ENCODE peak calls at places on chromosomes 13 and 19, in nine cellular contexts. L is PC-3, J is Peyer's patch, K is PC-9, P is heart left ventricle, M is tibial artery, D is neural progenitor cell, W is testis, H is lung. X is an unnamed sample. For H3K4me1 and H3K36me3, the result is how much of the 10 kb centered on the place peaks cover.

GRCh38 chr19:56866563-56866962 is 26.0 kb upstream of the PEG3 start:
- DNase-seq in L (no peak), J (no peak), K (no peak), P (no peak), M (no peak), D (no peak), W (no peak), H (no peak), X (no peak)

GRCh38 chr19:22622901-22623840 is 11.0 kb upstream of the ZNF492 start:
- DNase-seq in L (no peak), J (no peak), K (no peak), P (peak), M (no peak), D (no peak), W (peak), H (no peak), X (no peak)

GRCh38 chr13:99226493-99226892 is 25.8 kb downstream of the UBAC2 start:
- DNase-seq in L (no peak), J (no peak), K (no peak), P (no peak), M (no peak), D (no peak), W (no peak), H (no peak), X (no peak)

GRCh38 chr13:99382428-99383133 is 75.4 kb upstream of the GPR183 start:
- DNase-seq in L (no peak), J (peak), K (peak), P (no peak), M (no peak), D (no peak), W (no peak), H (no peak), X (no peak)

GRCh38 chr19:50233308-50233910 is 30.0 kb downstream of the MYH14 start:
- DNase-seq in L (no peak), J (no peak), K (no peak), P (no peak), M (no peak), D (no peak), W (no peak), H (no peak), X (no peak)

GRCh38 chr19:23345838-23346237 is 49.4 kb downstream of the ZNF91 start:
- DNase-seq in L (no peak), J (no peak), K (no peak), P (no peak), M (no peak), D (peak), W (no peak), H (no peak), X (no peak)

GRCh38 chr13:106566682-106567420 is 1.1 kb downstream of the ARGLU1 start:
- DNase-seq in L (peak), J (peak), K (peak), P (peak), M (peak), D (peak), W (peak), H (peak), X (peak)

GRCh38 chr19:3360494-3361383 is 5.6 kb upstream of the NFIC start:
- DNase-seq in L (peak), J (peak), K (no peak), P (peak), M (peak), D (peak), W (peak), H (no peak), X (no peak)

GRCh38 chr19:50964266-50964665 is 5.1 kb downstream of the KLK6 start:
- DNase-seq in L (no peak), J (no peak), K (no peak), P (no peak), M (no peak), D (no peak), W (no peak), H (no peak), X (no peak)

GRCh38 chr19:902446-903226 is 9.4 kb downstream of the RNU6-9 start:
- DNase-seq in L (no peak), J (no peak), K (no peak), P (no peak), M (no peak), D (no peak), W (no peak), H (no peak), X (no peak)

GRCh38 chr13:72144625-72145024 is 277.6 kb upstream of the DACH1 start:
- DNase-seq in L (peak), J (no peak), K (no peak), P (no peak), M (no peak), D (no peak), W (no peak), H (no peak), X (no peak)

GRCh38 chr19:6412111-6412999 is 12.3 kb downstream of the KHSRP start:
- DNase-seq in L (peak), J (no peak), K (peak), P (no peak), M (no peak), D (peak), W (peak), H (no peak), X (no peak)

GRCh38 chr13:69737129-69737935 is 370.3 kb upstream of the ATXN8OS start:
- DNase-seq in L (no peak), J (no peak), K (no peak), P (no peak), M (no peak), D (no peak), W (no peak), H (no peak), X (no peak)
- H3K4me1 ChIP-seq in L (under half), J (under half), K (under half), P (under half), M (under half), D (under half), W (under half), H (under half), X (under half)

GRCh38 chr19:2044709-2045500 is 6.1 kb downstream of the MKNK2 start:
- DNase-seq in L (no peak), J (no peak), K (no peak), P (no peak), M (no peak), D (no peak), W (no peak), H (no peak), X (no peak)

GRCh38 chr19:2047449-2048103 is 3.5 kb downstream of the MKNK2 start:
- DNase-seq in L (peak), J (no peak), K (peak), P (no peak), M (peak), D (peak), W (no peak), H (no peak), X (peak)

GRCh38 chr19:2047076-2047448 is 4.0 kb downstream of the MKNK2 start:
- DNase-seq in L (no peak), J (no peak), K (no peak), P (no peak), M (no peak), D (no peak), W (no peak), H (no peak), X (no peak)

GRCh38 chr19:2045501-2046045 is 5.5 kb downstream of the MKNK2 start:
- DNase-seq in L (no peak), J (no peak), K (no peak), P (peak), M (no peak), D (no peak), W (no peak), H (no peak), X (no peak)

DNA sequence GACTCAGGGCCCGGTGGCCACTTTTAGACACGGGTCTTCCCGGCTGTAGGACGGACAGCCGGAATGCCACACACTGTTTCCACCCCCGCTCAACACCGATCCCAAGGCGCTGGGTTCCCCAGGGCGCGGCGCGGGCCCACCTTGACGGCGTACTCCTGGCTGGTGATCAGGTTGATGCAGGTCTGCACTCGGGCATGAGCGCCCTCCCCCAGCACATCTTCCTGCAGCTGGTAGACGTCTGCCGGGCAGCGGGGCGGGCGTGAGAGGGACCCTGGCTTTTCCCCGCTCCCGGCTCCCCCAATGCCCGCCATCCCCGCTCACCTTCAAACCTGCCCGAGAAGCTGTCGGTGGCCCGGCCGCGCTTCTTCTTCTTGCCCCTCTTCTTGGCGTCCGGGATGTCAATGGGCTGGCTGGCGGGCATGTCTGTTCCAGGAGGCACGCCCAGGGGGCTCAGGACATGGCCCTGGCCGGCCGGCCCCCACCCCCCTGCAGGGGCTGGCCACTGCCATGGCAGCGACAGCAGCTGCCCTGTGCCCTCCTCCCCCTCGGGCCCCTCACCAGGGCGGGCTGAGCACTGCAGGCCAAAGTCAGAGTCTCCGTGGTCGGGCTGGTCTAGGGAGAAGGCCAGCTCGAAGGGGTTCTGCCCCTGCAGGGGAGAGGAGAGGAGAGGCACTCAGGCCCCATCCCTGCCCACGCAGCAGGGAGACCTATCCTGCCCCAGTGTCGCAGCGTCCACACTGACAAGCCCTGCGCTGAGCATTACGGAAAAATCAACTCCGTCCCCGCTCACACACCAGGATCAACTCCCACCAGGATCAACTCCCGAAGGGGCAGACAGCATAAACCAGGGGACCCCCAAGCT is 4.8 kb downstream of the MKNK2 start:
- DNase-seq in L (no peak), J (no peak), K (no peak), P (no peak), M (no peak), D (peak), W (no peak), H (no peak), X (no peak)
- H3K36me3 ChIP-seq in L (under half), J (under half), K (under half), P (half or more), M (under half), D (under half), W (under half), H (under half), X (under half)

GRCh38 chr13:50355797-50356196 is 340.6 kb downstream of the KCNRG start:
- DNase-seq in L (no peak), J (no peak), K (no peak), P (no peak), M (no peak), D (no peak), W (no peak), H (no peak), X (no peak)
- H3K27ac ChIP-seq in L (no peak), J (no peak), K (no peak), P (no peak), M (no peak), D (no peak), W (no peak), H (no peak), X (no peak)

DNA sequence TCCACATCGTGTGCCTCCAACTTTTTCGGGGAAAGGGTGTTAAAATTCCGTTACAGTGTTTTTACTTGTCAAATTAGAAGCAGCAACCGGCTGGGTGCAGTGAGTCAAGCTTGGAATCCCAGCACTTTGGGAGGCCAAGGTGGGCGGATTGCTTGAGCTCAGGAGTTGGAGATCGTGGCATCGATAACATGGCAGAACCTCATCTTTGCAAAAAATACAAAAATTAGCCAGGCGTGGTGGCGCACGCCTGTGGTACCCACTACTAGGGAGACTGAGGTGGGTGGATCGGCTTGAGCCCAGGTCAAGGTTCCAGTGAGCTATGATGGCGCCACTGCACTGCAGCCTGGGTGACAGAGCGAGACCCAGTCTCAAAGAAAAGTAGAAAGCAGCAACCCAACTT is 1.1 kb upstream of the SLC35E1 start:
- DNase-seq in L (no peak), J (no peak), K (no peak), P (no peak), M (no peak), D (no peak), W (no peak), H (no peak), X (no peak)
- H3K4me1 ChIP-seq in L (under half), J (under half), K (under half), P (under half), M (under half), D (under half), W (under half), H (under half), X (under half)

DNA sequence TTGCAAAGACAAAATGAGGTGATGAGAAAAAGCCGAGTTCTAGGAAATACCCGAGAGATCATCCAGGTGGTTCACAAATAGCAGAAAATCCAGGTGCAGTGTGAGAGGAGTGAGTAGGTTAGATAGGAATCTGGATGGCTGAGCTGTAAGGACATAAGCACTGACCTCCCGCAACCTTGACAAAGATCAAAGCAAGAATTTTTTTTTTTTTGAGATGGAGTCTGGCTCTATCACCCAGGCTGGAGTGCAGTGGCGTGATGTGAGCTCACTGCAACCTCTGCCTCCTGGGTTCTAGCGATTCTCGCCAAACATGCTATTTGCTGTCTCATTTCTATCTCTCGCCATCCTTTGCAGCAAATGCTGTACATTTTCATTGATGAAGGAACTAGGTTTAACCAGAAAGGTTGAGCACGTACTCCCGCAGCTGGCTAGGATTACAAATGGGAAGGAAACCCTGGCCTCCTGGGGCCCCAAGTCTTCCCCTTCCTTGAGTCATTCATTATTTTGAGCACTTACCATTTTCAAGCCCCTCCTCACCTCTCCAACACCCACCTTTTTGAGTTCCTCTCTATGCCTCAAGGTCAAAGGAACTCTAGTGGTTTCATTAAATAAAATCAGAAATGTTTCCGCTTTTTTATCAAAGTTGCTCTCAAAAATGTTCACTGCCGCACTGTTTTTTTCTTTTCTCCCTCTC is 38.8 kb downstream of the NLRP12 start:
- DNase-seq in L (no peak), J (no peak), K (peak), P (no peak), M (no peak), D (no peak), W (no peak), H (no peak), X (no peak)
- H3K36me3 ChIP-seq in L (under half), J (under half), K (under half), P (under half), M (under half), D (under half), W (under half), H (under half), X (under half)

DNA sequence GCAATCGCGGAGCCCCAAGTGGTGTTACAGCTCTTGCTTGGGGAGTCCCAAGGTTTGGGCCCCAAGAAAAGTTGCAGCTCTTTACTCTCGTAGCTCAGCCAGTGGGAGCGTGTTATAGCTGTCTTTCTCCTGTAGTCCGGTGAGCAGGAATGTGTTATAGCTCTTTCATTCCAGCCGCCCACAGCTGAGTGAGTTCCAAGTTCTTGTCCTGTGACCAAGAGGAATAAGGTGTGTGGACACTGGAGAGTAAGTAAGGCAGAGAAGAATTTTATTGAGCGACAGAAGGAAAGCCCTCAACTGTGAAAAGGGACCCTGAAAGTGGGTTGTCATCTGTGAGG is 1226.8 kb downstream of the SLITRK1 start:
- DNase-seq in L (no peak), J (no peak), K (no peak), P (no peak), M (no peak), D (no peak), W (no peak), H (no peak), X (no peak)
- H3K27ac ChIP-seq in L (no peak), J (no peak), K (no peak), P (no peak), M (peak), D (no peak), W (no peak), H (no peak), X (no peak)

GRCh38 chr19:13024958-13025653 is 29.8 kb downstream of the NFIX start:
- DNase-seq in L (peak), J (no peak), K (no peak), P (no peak), M (peak), D (peak), W (no peak), H (no peak), X (no peak)

GRCh38 chr19:13027031-13027430 is 31.8 kb downstream of the NFIX start:
- DNase-seq in L (no peak), J (no peak), K (no peak), P (no peak), M (no peak), D (no peak), W (no peak), H (no peak), X (no peak)

GRCh38 chr19:13025819-13026477 is 30.7 kb downstream of the NFIX start:
- DNase-seq in L (no peak), J (no peak), K (no peak), P (no peak), M (peak), D (no peak), W (no peak), H (no peak), X (no peak)

GRCh38 chr19:13027557-13027956 is 32.3 kb downstream of the NFIX start:
- DNase-seq in L (no peak), J (no peak), K (no peak), P (no peak), M (no peak), D (no peak), W (no peak), H (no peak), X (no peak)

GRCh38 chr19:13026478-13026999 is 31.3 kb downstream of the NFIX start:
- DNase-seq in L (peak), J (no peak), K (no peak), P (no peak), M (peak), D (no peak), W (no peak), H (no peak), X (peak)
- H3K4me1 ChIP-seq in L (under half), J (under half), K (under half), P (under half), M (half or more), D (under half), W (under half), H (under half), X (under half)

DNA sequence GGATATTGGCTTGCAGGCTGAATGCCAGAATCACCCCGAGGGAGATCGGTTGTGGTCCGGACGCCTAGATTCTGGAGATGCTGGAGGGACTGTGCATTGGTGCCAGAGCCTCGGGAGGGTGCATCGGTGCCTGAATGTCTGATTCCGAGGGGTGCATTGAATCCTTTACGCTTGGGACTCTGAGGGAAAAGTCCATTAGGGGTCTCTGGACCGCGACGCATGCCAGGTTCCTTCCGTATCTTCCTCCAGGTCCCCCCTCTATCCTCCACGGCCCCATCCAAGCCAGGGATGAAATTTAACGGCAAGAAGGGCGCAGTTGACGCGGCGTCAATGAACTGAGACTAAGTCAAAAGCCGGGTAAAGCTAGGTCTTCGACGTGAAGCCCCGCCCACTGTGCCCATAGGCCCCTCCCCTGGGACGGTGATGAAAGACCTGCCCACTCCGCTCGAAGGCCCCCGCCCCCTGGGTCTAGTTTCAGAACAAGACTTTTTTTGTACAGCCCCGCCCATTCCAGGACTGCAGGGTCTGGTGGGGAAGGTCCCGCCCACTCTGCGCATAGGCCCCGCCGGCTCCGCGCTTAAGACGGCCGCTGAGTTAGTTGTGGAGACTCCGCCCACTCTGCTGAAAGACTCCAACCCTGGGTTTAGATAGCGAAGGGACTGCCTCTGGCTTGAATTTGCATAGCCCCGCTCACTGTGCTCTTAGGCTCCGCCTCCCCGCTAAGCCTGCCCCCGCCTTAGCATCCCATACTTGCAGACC is 737 bp downstream of the ZNF575 start:
- DNase-seq in L (peak), J (peak), K (peak), P (peak), M (peak), D (peak), W (peak), H (peak), X (peak)
- H3K36me3 ChIP-seq in L (under half), J (under half), K (under half), P (under half), M (under half), D (under half), W (under half), H (under half), X (under half)

DNA sequence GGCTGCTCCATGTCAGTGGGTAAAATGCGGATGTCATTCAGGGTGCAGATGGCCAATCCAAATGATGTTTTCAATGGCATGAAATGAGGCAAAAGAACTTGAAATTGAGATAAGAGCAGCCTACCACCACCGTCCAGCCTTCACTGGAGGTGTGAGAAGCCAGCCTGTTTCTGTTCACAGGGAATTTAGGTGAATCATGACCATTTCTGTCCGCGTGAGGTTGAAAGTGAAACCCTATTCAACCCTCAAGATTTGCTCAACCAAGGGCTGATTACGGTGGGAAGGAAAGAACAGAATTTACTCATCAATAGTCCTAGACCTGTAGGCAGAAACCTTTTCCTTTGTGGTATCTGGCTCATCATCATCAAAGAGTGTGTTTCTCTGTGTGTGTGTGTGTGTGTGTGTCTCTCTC is 370.7 kb downstream of the COG6 start:
- DNase-seq in L (no peak), J (no peak), K (no peak), P (no peak), M (no peak), D (no peak), W (no peak), H (no peak), X (no peak)
- H3K27ac ChIP-seq in L (no peak), J (no peak), K (no peak), P (no peak), M (no peak), D (no peak), W (no peak), H (no peak), X (no peak)

X was measured in SJCRH30.